ENCODE peak calls at places on chromosomes 1 and 21, in four cellular contexts. A, M, I and V are unnamed samples.

GRCh38 chr21:45891388-45892155 is 90.0 kb upstream of the COL6A1 start:
- DNase-seq in A (no peak), M (no peak), I (no peak), V (no peak)

GRCh38 chr1:64679177-64679576 is 65.7 kb upstream of the RAVER2 start:
- DNase-seq in A (no peak), M (no peak), I (no peak), V (peak)

GRCh38 chr1:115829947-115830346 is 11.0 kb downstream of the NHLH2 start:
- DNase-seq in A (no peak), M (no peak), I (no peak), V (no peak)

GRCh38 chr1:113830039-113830438 is 17.8 kb upstream of the RSBN1 start:
- DNase-seq in A (no peak), M (no peak), I (no peak), V (peak)

GRCh38 chr21:17610862-17611261 is 1.8 kb downstream of the BTG3 start:
- DNase-seq in A (no peak), M (no peak), I (no peak), V (peak)

GRCh38 chr1:96445296-96445695 is 276.3 kb upstream of the PTBP2 start:
- DNase-seq in A (no peak), M (no peak), I (no peak), V (no peak)

GRCh38 chr1:20376880-20377494 is 86.3 kb downstream of the VWA5B1 start:
- DNase-seq in A (peak), M (no peak), I (peak), V (peak)

GRCh38 chr1:10980094-10980577 is 32.3 kb upstream of the TARDBP start:
- DNase-seq in A (peak), M (peak), I (peak), V (peak)

GRCh38 chr1:80218112-80218511 is 1211.6 kb upstream of the ADGRL4 start:
- DNase-seq in A (peak), M (peak), I (no peak), V (peak)

GRCh38 chr1:212635141-212635601 is 26.6 kb downstream of the ATF3 start:
- DNase-seq in A (peak), M (no peak), I (no peak), V (peak)

GRCh38 chr1:174726167-174726879 is 273.4 kb upstream of the CACYBP start:
- DNase-seq in A (peak), M (peak), I (no peak), V (peak)

GRCh38 chr1:194931166-194931565 is 1677.1 kb downstream of the KCNT2 start:
- DNase-seq in A (no peak), M (no peak), I (no peak), V (no peak)

GRCh38 chr1:34060331-34060730 is 104.7 kb downstream of the CSMD2 start:
- DNase-seq in A (peak), M (no peak), I (no peak), V (no peak)

GRCh38 chr21:32381571-32381970 is 11.2 kb downstream of the URB1 start:
- DNase-seq in A (peak), M (no peak), I (no peak), V (no peak)

GRCh38 chr1:159918041-159918917 is 7.0 kb downstream of the TAGLN2 start:
- DNase-seq in A (no peak), M (no peak), I (no peak), V (peak)

GRCh38 chr1:159917533-159917932 is 7.8 kb downstream of the TAGLN2 start:
- DNase-seq in A (no peak), M (no peak), I (no peak), V (no peak)

GRCh38 chr1:159915571-159916239 is 9.6 kb downstream of the TAGLN2 start:
- DNase-seq in A (no peak), M (no peak), I (no peak), V (no peak)

GRCh38 chr1:159914252-159915018 is 10.9 kb downstream of the TAGLN2 start:
- DNase-seq in A (no peak), M (no peak), I (no peak), V (no peak)

DNA sequence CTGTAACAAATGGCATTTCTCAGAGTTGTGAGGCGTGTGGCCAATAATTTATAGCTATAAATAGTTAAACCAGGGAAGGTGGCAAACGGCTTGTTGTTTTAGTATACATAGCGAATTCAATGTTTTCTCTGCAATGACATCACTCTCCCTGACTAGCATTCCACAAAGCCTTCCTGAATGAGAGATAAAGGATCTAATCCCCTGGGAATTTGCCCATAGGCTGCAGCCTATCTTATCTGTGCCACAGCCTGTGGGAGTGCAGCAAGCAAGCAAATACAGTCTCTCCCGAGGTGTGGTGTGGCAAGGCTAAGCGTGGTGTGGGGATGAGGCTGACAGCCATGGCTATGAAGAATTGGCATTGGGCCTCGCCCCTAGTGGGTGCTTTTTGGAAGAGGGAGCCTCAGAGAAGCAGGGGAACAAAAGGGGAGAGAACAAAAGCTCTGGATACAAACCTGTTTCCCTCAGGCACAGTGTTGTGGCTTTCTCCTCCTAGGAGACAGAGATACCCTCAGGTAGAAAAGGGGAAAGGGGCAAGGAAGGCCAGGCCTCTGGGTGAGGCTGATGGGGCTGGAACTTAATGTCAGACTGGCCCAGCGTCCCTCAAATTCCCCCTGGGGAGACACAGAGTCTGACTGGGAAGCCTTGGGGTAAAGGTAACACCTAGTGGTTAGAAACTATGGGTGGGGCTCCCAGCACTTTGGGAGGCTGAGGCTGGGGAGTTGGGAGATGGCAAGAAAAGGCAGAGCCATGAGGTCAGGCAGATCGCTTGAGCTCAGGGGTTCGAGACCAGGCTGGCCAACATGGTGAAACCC is 8.9 kb downstream of the TAGLN2 start:
- DNase-seq in A (peak), M (no peak), I (no peak), V (peak)
- TF ChIP-seq CTCF in A (no peak), M (no peak), I (no peak), V (no peak)

GRCh38 chr1:228415853-228416216 is 826 bp downstream of the TRIM17 start:
- DNase-seq in A (no peak), M (no peak), I (no peak), V (no peak)

GRCh38 chr1:228415221-228415620 is 1.4 kb downstream of the TRIM17 start:
- DNase-seq in A (no peak), M (no peak), I (no peak), V (no peak)

GRCh38 chr1:228417471-228418203 is 976 bp upstream of the TRIM17 start:
- DNase-seq in A (no peak), M (no peak), I (no peak), V (no peak)

GRCh38 chr1:228417061-228417460 is 400 bp upstream of the TRIM17 start:
- DNase-seq in A (no peak), M (no peak), I (no peak), V (no peak)

DNA sequence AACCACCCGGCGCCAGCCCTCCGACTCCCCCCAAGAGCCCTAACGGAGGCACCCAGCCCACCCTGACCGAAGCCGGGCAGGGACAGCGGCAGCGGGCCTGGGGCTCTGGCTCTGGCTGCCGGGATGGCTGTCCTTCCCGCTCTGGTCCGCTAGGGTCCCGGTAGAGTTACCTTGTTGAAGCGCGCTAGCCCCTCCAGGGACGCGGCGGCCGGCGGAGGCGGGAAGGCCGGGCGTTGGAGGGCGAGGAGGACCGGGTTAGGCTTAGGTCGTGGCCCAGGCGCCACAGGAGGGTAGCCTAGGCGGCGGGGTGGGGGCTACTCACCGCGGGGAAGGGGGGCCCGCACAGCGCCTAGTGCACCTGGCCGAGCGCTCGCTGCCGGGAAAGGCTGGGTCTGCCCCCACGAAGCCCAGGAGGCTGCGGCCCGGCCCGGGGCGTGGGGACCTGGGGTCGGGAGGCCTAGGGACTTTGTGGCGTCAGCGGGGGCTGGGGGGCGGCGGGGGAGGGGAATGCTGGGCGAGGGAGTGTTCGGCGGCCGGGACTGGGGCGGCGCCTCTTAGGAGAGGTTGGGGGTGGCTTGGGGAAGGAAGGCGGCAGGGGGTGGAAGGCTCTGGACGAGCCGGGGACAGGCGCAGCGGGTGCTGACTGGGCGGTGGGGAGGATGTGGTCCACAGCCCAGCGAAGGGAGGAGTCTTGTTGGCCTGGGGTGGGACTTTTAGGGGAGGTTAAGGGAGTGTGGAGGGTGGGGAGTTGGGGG is at the start of gene TRIM17:
- DNase-seq in A (no peak), M (no peak), I (peak), V (peak)
- TF ChIP-seq CTCF in A (peak), M (peak), I (peak), V (peak)

DNA sequence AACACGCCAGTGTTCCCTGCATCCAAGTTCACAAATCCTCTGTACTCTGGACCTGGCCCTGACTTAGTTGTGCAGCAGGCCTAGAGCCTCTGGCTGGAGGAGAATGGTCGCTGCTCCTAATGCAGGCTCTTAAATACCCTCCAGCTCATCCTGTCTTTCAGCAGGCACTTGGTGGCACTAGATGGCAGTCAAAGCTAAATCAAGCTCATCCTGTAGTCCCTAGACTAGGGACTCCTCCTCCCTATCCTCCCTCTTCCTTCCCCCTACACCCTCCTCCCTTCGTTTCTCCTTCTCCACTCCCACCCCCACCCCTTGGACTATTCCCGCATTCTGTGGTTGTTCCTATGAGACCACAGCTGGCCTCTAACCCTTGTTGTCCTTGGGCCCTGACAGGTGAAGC is 41.5 kb upstream of the MTR start:
- DNase-seq in A (peak), M (no peak), I (no peak), V (peak)
- TF ChIP-seq CTCF in A (peak), M (peak), I (peak), V (peak)

DNA sequence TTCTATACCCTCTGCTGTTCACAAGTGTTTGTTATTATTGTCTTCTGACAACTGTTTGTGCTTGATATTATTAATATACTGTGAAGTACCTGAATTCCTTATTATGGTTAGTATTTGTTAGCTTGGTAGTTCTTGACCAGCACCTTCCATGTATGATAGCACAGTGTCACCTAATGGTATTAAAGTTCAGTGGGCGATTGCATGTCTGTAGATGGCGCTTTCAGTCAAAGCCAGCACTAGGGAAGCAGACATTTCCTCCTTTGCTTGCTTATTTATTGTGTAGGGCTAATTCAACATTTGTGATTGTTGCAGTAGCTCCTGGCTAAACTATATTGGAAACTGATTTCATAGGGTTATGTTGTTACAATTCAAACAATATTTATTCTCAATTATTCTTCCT is 218.0 kb downstream of the ZP4 start:
- DNase-seq in A (no peak), M (no peak), I (no peak), V (no peak)
- TF ChIP-seq CTCF in A (no peak), M (no peak), I (no peak), V (no peak)

DNA sequence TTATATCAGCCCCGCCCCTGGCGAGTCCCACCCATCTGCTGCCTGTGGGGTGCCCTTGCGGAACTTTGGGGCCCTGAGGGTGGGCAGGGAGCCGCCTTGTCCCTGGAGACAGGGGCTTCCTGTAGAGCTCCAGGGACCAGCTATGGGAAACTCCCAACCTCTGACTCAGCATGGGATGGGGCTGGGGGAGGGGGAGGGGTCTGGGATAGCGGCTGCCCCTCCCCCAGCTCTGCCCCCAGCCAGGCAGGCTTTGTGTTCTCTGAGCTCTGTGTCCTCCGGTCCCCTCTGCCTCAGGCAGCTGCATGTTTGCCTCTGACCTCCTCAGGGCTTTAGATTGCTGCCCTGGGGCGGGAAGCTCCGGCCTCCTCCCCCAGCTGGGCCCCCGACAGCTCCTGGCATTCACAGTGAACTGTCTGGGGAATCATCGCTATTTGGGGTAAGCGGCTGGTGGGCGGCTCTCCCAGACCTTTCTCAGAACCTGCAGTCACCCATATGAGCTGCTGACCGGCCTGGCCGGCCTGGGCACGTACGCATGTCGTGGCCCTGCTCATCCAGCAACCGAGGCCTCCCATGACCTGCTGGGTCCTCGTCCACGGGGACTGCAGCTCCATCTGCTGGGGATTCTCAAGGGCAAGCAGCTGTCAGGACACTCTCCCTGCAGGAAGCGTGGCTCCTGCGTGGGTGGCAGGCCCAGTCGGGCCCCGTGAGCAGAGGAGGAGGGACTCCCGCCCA is 17.1 kb downstream of the ARHGEF16 start:
- DNase-seq in A (peak), M (no peak), I (peak), V (peak)
- TF ChIP-seq CTCF in A (peak), M (peak), I (peak), V (peak)